ENCODE peak calls at places on chromosomes 16 and 17, in eight cellular contexts. One of them, this sample, is unnamed.
A peak's percentile ranks its signal among the peaks of the same experiment; 100 is the strongest.

GRCh38 chr17:31371511-31372097 is 19.9 kb upstream of the RAB11FIP4 start:
- DNase-seq in stimulated activated naive B cell treated with anti-CD40 and anti-IgM and Interleukin-4, amounts not matched to agents 10 μg/mL and 1 μg/mL and 100 μg/mL, for 72 hours: no peak
- DNase-seq in NCI-H345: no peak
- DNase-seq in HT1080: peak; percentile 56
- DNase-seq in NCI-H748 treated with DMSO at 0.1 percent for 48 hours: no peak
- DNase-seq in amygdala: no peak
- DNase-seq in naive thymus-derived CD4-positive, alpha-beta T cell: no peak
- DNase-seq in body of pancreas: no peak
- DNase-seq in this sample: no peak

GRCh38 chr17:40448213-40448638 is 5.0 kb downstream of the IGFBP4 start:
- DNase-seq in stimulated activated naive B cell treated with anti-CD40 and anti-IgM and Interleukin-4, amounts not matched to agents 10 μg/mL and 1 μg/mL and 100 μg/mL, for 72 hours: no peak
- DNase-seq in NCI-H345: no peak
- DNase-seq in HT1080: peak; percentile 26
- DNase-seq in NCI-H748 treated with DMSO at 0.1 percent for 48 hours: no peak
- DNase-seq in amygdala: no peak
- DNase-seq in naive thymus-derived CD4-positive, alpha-beta T cell: no peak
- DNase-seq in body of pancreas: peak; percentile 51
- DNase-seq in this sample: no peak

GRCh38 chr17:42107597-42108576 is 4.6 kb downstream of the DHX58 start:
- DNase-seq in stimulated activated naive B cell treated with anti-CD40 and anti-IgM and Interleukin-4, amounts not matched to agents 10 μg/mL and 1 μg/mL and 100 μg/mL, for 72 hours: peak; percentile 79
- DNase-seq in NCI-H345: peak; percentile 76
- DNase-seq in HT1080: no peak
- DNase-seq in NCI-H748 treated with DMSO at 0.1 percent for 48 hours: peak; percentile 71
- DNase-seq in amygdala: peak; percentile 61
- DNase-seq in naive thymus-derived CD4-positive, alpha-beta T cell: peak; percentile 86
- DNase-seq in body of pancreas: peak; percentile 78
- DNase-seq in this sample: peak; percentile 89

GRCh38 chr17:19738757-19739156 is 9.3 kb downstream of the ALDH3A1 start:
- DNase-seq in stimulated activated naive B cell treated with anti-CD40 and anti-IgM and Interleukin-4, amounts not matched to agents 10 μg/mL and 1 μg/mL and 100 μg/mL, for 72 hours: no peak
- DNase-seq in NCI-H345: no peak
- DNase-seq in HT1080: no peak
- DNase-seq in NCI-H748 treated with DMSO at 0.1 percent for 48 hours: no peak
- DNase-seq in amygdala: no peak
- DNase-seq in naive thymus-derived CD4-positive, alpha-beta T cell: no peak
- DNase-seq in body of pancreas: no peak
- DNase-seq in this sample: no peak

GRCh38 chr17:42315402-42316156 is 27.3 kb downstream of the STAT5A start:
- DNase-seq in stimulated activated naive B cell treated with anti-CD40 and anti-IgM and Interleukin-4, amounts not matched to agents 10 μg/mL and 1 μg/mL and 100 μg/mL, for 72 hours: no peak
- DNase-seq in NCI-H345: no peak
- DNase-seq in HT1080: no peak
- DNase-seq in NCI-H748 treated with DMSO at 0.1 percent for 48 hours: no peak
- DNase-seq in amygdala: no peak
- DNase-seq in naive thymus-derived CD4-positive, alpha-beta T cell: peak; percentile 75
- DNase-seq in body of pancreas: no peak
- DNase-seq in this sample: no peak

GRCh38 chr17:61399131-61400057 is at the start of gene TBX2:
- DNase-seq in stimulated activated naive B cell treated with anti-CD40 and anti-IgM and Interleukin-4, amounts not matched to agents 10 μg/mL and 1 μg/mL and 100 μg/mL, for 72 hours: no peak
- DNase-seq in NCI-H345: no peak
- DNase-seq in HT1080: peak; percentile 85
- DNase-seq in NCI-H748 treated with DMSO at 0.1 percent for 48 hours: no peak
- DNase-seq in amygdala: no peak
- DNase-seq in naive thymus-derived CD4-positive, alpha-beta T cell: no peak
- DNase-seq in body of pancreas: peak; percentile 50
- DNase-seq in this sample: no peak

GRCh38 chr17:30858556-30859250 is 26.9 kb downstream of the ATAD5 start:
- DNase-seq in stimulated activated naive B cell treated with anti-CD40 and anti-IgM and Interleukin-4, amounts not matched to agents 10 μg/mL and 1 μg/mL and 100 μg/mL, for 72 hours: no peak
- DNase-seq in NCI-H345: no peak
- DNase-seq in HT1080: no peak
- DNase-seq in NCI-H748 treated with DMSO at 0.1 percent for 48 hours: no peak
- DNase-seq in amygdala: no peak
- DNase-seq in naive thymus-derived CD4-positive, alpha-beta T cell: no peak
- DNase-seq in body of pancreas: no peak
- DNase-seq in this sample: no peak

GRCh38 chr16:15835136-15835878 is 21.5 kb downstream of the MYH11 start:
- DNase-seq in stimulated activated naive B cell treated with anti-CD40 and anti-IgM and Interleukin-4, amounts not matched to agents 10 μg/mL and 1 μg/mL and 100 μg/mL, for 72 hours: no peak
- DNase-seq in NCI-H345: no peak
- DNase-seq in HT1080: no peak
- DNase-seq in NCI-H748 treated with DMSO at 0.1 percent for 48 hours: no peak
- DNase-seq in amygdala: no peak
- DNase-seq in naive thymus-derived CD4-positive, alpha-beta T cell: no peak
- DNase-seq in body of pancreas: no peak
- DNase-seq in this sample: no peak

GRCh38 chr17:80737106-80738019 is 192.7 kb downstream of the RPTOR start:
- DNase-seq in stimulated activated naive B cell treated with anti-CD40 and anti-IgM and Interleukin-4, amounts not matched to agents 10 μg/mL and 1 μg/mL and 100 μg/mL, for 72 hours: peak; percentile 65
- DNase-seq in NCI-H345: no peak
- DNase-seq in HT1080: no peak
- DNase-seq in NCI-H748 treated with DMSO at 0.1 percent for 48 hours: no peak
- DNase-seq in amygdala: no peak
- DNase-seq in naive thymus-derived CD4-positive, alpha-beta T cell: no peak
- DNase-seq in body of pancreas: no peak
- DNase-seq in this sample: no peak

GRCh38 chr17:28888832-28889231 is 8.7 kb downstream of the FLOT2 start:
- DNase-seq in stimulated activated naive B cell treated with anti-CD40 and anti-IgM and Interleukin-4, amounts not matched to agents 10 μg/mL and 1 μg/mL and 100 μg/mL, for 72 hours: peak; percentile 28
- DNase-seq in NCI-H345: no peak
- DNase-seq in HT1080: no peak
- DNase-seq in NCI-H748 treated with DMSO at 0.1 percent for 48 hours: no peak
- DNase-seq in amygdala: no peak
- DNase-seq in naive thymus-derived CD4-positive, alpha-beta T cell: no peak
- DNase-seq in body of pancreas: no peak
- DNase-seq in this sample: no peak

GRCh38 chr16:28491080-28491969 is 549 bp downstream of the CLN3 start:
- DNase-seq in stimulated activated naive B cell treated with anti-CD40 and anti-IgM and Interleukin-4, amounts not matched to agents 10 μg/mL and 1 μg/mL and 100 μg/mL, for 72 hours: no peak
- DNase-seq in NCI-H345: no peak
- DNase-seq in HT1080: no peak
- DNase-seq in NCI-H748 treated with DMSO at 0.1 percent for 48 hours: no peak
- DNase-seq in amygdala: no peak
- DNase-seq in naive thymus-derived CD4-positive, alpha-beta T cell: no peak
- DNase-seq in body of pancreas: peak; percentile 42
- DNase-seq in this sample: no peak

GRCh38 chr16:77298638-77299360 is 99.6 kb downstream of the SYCE1L start:
- DNase-seq in stimulated activated naive B cell treated with anti-CD40 and anti-IgM and Interleukin-4, amounts not matched to agents 10 μg/mL and 1 μg/mL and 100 μg/mL, for 72 hours: no peak
- DNase-seq in NCI-H345: no peak
- DNase-seq in HT1080: peak; percentile 98
- DNase-seq in NCI-H748 treated with DMSO at 0.1 percent for 48 hours: no peak
- DNase-seq in amygdala: no peak
- DNase-seq in naive thymus-derived CD4-positive, alpha-beta T cell: no peak
- DNase-seq in body of pancreas: no peak
- DNase-seq in this sample: no peak

GRCh38 chr16:59047114-59047513 is 313.0 kb upstream of the GOT2 start:
- DNase-seq in stimulated activated naive B cell treated with anti-CD40 and anti-IgM and Interleukin-4, amounts not matched to agents 10 μg/mL and 1 μg/mL and 100 μg/mL, for 72 hours: no peak
- DNase-seq in NCI-H345: no peak
- DNase-seq in HT1080: peak; percentile 7
- DNase-seq in NCI-H748 treated with DMSO at 0.1 percent for 48 hours: no peak
- DNase-seq in amygdala: no peak
- DNase-seq in naive thymus-derived CD4-positive, alpha-beta T cell: no peak
- DNase-seq in body of pancreas: no peak
- DNase-seq in this sample: no peak

GRCh38 chr17:61496957-61497653 is 44.9 kb downstream of the TBX4 start:
- DNase-seq in stimulated activated naive B cell treated with anti-CD40 and anti-IgM and Interleukin-4, amounts not matched to agents 10 μg/mL and 1 μg/mL and 100 μg/mL, for 72 hours: no peak
- DNase-seq in NCI-H345: no peak
- DNase-seq in HT1080: no peak
- DNase-seq in NCI-H748 treated with DMSO at 0.1 percent for 48 hours: no peak
- DNase-seq in amygdala: no peak
- DNase-seq in naive thymus-derived CD4-positive, alpha-beta T cell: no peak
- DNase-seq in body of pancreas: no peak
- DNase-seq in this sample: no peak

GRCh38 chr17:40087903-40088718 is 12.3 kb downstream of the NR1D1 start:
- DNase-seq in stimulated activated naive B cell treated with anti-CD40 and anti-IgM and Interleukin-4, amounts not matched to agents 10 μg/mL and 1 μg/mL and 100 μg/mL, for 72 hours: no peak
- DNase-seq in NCI-H345: no peak
- DNase-seq in HT1080: no peak
- DNase-seq in NCI-H748 treated with DMSO at 0.1 percent for 48 hours: no peak
- DNase-seq in amygdala: no peak
- DNase-seq in naive thymus-derived CD4-positive, alpha-beta T cell: no peak
- DNase-seq in body of pancreas: no peak
- DNase-seq in this sample: no peak

GRCh38 chr17:83203073-83203471 is 123.7 kb downstream of the METRNL start:
- DNase-seq in stimulated activated naive B cell treated with anti-CD40 and anti-IgM and Interleukin-4, amounts not matched to agents 10 μg/mL and 1 μg/mL and 100 μg/mL, for 72 hours: no peak
- DNase-seq in NCI-H345: no peak
- DNase-seq in HT1080: peak; percentile 80
- DNase-seq in NCI-H748 treated with DMSO at 0.1 percent for 48 hours: no peak
- DNase-seq in amygdala: no peak
- DNase-seq in naive thymus-derived CD4-positive, alpha-beta T cell: no peak
- DNase-seq in body of pancreas: peak; percentile 30
- DNase-seq in this sample: no peak

GRCh38 chr17:76388966-76389888 is 4.8 kb downstream of the SPHK1 start:
- DNase-seq in stimulated activated naive B cell treated with anti-CD40 and anti-IgM and Interleukin-4, amounts not matched to agents 10 μg/mL and 1 μg/mL and 100 μg/mL, for 72 hours: no peak
- DNase-seq in NCI-H345: no peak
- DNase-seq in HT1080: peak; percentile 34
- DNase-seq in NCI-H748 treated with DMSO at 0.1 percent for 48 hours: no peak
- DNase-seq in amygdala: no peak
- DNase-seq in naive thymus-derived CD4-positive, alpha-beta T cell: no peak
- DNase-seq in body of pancreas: peak; percentile 58
- DNase-seq in this sample: no peak

GRCh38 chr17:39730095-39730921 is at the start of gene MIEN1:
- DNase-seq in stimulated activated naive B cell treated with anti-CD40 and anti-IgM and Interleukin-4, amounts not matched to agents 10 μg/mL and 1 μg/mL and 100 μg/mL, for 72 hours: peak; percentile 91
- DNase-seq in NCI-H345: peak; percentile 88
- DNase-seq in HT1080: peak; percentile 73
- DNase-seq in NCI-H748 treated with DMSO at 0.1 percent for 48 hours: peak; percentile 83
- DNase-seq in amygdala: peak; percentile 89
- DNase-seq in naive thymus-derived CD4-positive, alpha-beta T cell: peak; percentile 92
- DNase-seq in body of pancreas: peak; percentile 93
- DNase-seq in this sample: peak; percentile 90

GRCh38 chr17:76014100-76014924 is 12.8 kb downstream of the EVPL start:
- DNase-seq in stimulated activated naive B cell treated with anti-CD40 and anti-IgM and Interleukin-4, amounts not matched to agents 10 μg/mL and 1 μg/mL and 100 μg/mL, for 72 hours: peak; percentile 54
- DNase-seq in NCI-H345: peak; percentile 89
- DNase-seq in HT1080: peak; percentile 61
- DNase-seq in NCI-H748 treated with DMSO at 0.1 percent for 48 hours: peak; percentile 37
- DNase-seq in amygdala: peak; percentile 49
- DNase-seq in naive thymus-derived CD4-positive, alpha-beta T cell: peak; percentile 77
- DNase-seq in body of pancreas: peak; percentile 87
- DNase-seq in this sample: peak; percentile 51

GRCh38 chr16:85066346-85066885 is 38.8 kb downstream of the KIAA0513 start:
- DNase-seq in stimulated activated naive B cell treated with anti-CD40 and anti-IgM and Interleukin-4, amounts not matched to agents 10 μg/mL and 1 μg/mL and 100 μg/mL, for 72 hours: no peak
- DNase-seq in NCI-H345: no peak
- DNase-seq in HT1080: no peak
- DNase-seq in NCI-H748 treated with DMSO at 0.1 percent for 48 hours: no peak
- DNase-seq in amygdala: no peak
- DNase-seq in naive thymus-derived CD4-positive, alpha-beta T cell: no peak
- DNase-seq in body of pancreas: no peak
- DNase-seq in this sample: no peak

GRCh38 chr17:47999612-48000011 is 28.7 kb downstream of the CDK5RAP3 start:
- DNase-seq in stimulated activated naive B cell treated with anti-CD40 and anti-IgM and Interleukin-4, amounts not matched to agents 10 μg/mL and 1 μg/mL and 100 μg/mL, for 72 hours: no peak
- DNase-seq in NCI-H345: no peak
- DNase-seq in HT1080: peak; percentile 85
- DNase-seq in NCI-H748 treated with DMSO at 0.1 percent for 48 hours: no peak
- DNase-seq in amygdala: no peak
- DNase-seq in naive thymus-derived CD4-positive, alpha-beta T cell: peak; percentile 22
- DNase-seq in body of pancreas: no peak
- DNase-seq in this sample: no peak

GRCh38 chr16:51048544-51048943 is 102.5 kb downstream of the SALL1 start:
- DNase-seq in stimulated activated naive B cell treated with anti-CD40 and anti-IgM and Interleukin-4, amounts not matched to agents 10 μg/mL and 1 μg/mL and 100 μg/mL, for 72 hours: no peak
- DNase-seq in NCI-H345: no peak
- DNase-seq in HT1080: peak; percentile 49
- DNase-seq in NCI-H748 treated with DMSO at 0.1 percent for 48 hours: no peak
- DNase-seq in amygdala: no peak
- DNase-seq in naive thymus-derived CD4-positive, alpha-beta T cell: no peak
- DNase-seq in body of pancreas: no peak
- DNase-seq in this sample: no peak

GRCh38 chr17:13311301-13311700 is 290.4 kb downstream of the HS3ST3A1 start:
- DNase-seq in stimulated activated naive B cell treated with anti-CD40 and anti-IgM and Interleukin-4, amounts not matched to agents 10 μg/mL and 1 μg/mL and 100 μg/mL, for 72 hours: no peak
- DNase-seq in NCI-H345: no peak
- DNase-seq in HT1080: peak; percentile 16
- DNase-seq in NCI-H748 treated with DMSO at 0.1 percent for 48 hours: no peak
- DNase-seq in amygdala: no peak
- DNase-seq in naive thymus-derived CD4-positive, alpha-beta T cell: no peak
- DNase-seq in body of pancreas: no peak
- DNase-seq in this sample: no peak

GRCh38 chr17:82126479-82127314 is 28.7 kb upstream of the FASN start:
- DNase-seq in stimulated activated naive B cell treated with anti-CD40 and anti-IgM and Interleukin-4, amounts not matched to agents 10 μg/mL and 1 μg/mL and 100 μg/mL, for 72 hours: no peak
- DNase-seq in NCI-H345: no peak
- DNase-seq in HT1080: no peak
- DNase-seq in NCI-H748 treated with DMSO at 0.1 percent for 48 hours: no peak
- DNase-seq in amygdala: no peak
- DNase-seq in naive thymus-derived CD4-positive, alpha-beta T cell: peak; percentile 99
- DNase-seq in body of pancreas: no peak
- DNase-seq in this sample: peak; percentile 83

GRCh38 chr16:6096931-6097665 is 999.5 kb upstream of the EEF2KMT start:
- DNase-seq in stimulated activated naive B cell treated with anti-CD40 and anti-IgM and Interleukin-4, amounts not matched to agents 10 μg/mL and 1 μg/mL and 100 μg/mL, for 72 hours: no peak
- DNase-seq in NCI-H345: no peak
- DNase-seq in HT1080: peak; percentile 21
- DNase-seq in NCI-H748 treated with DMSO at 0.1 percent for 48 hours: no peak
- DNase-seq in amygdala: no peak
- DNase-seq in naive thymus-derived CD4-positive, alpha-beta T cell: no peak
- DNase-seq in body of pancreas: no peak
- DNase-seq in this sample: no peak

GRCh38 chr17:77618731-77619130 is 339.8 kb upstream of the TNRC6C start:
- DNase-seq in stimulated activated naive B cell treated with anti-CD40 and anti-IgM and Interleukin-4, amounts not matched to agents 10 μg/mL and 1 μg/mL and 100 μg/mL, for 72 hours: no peak
- DNase-seq in NCI-H345: no peak
- DNase-seq in HT1080: no peak
- DNase-seq in NCI-H748 treated with DMSO at 0.1 percent for 48 hours: no peak
- DNase-seq in amygdala: no peak
- DNase-seq in naive thymus-derived CD4-positive, alpha-beta T cell: no peak
- DNase-seq in body of pancreas: no peak
- DNase-seq in this sample: no peak

GRCh38 chr17:56142325-56142724 is 10.9 kb upstream of the ANKFN1 start:
- DNase-seq in stimulated activated naive B cell treated with anti-CD40 and anti-IgM and Interleukin-4, amounts not matched to agents 10 μg/mL and 1 μg/mL and 100 μg/mL, for 72 hours: no peak
- DNase-seq in NCI-H345: no peak
- DNase-seq in HT1080: peak; percentile 77
- DNase-seq in NCI-H748 treated with DMSO at 0.1 percent for 48 hours: no peak
- DNase-seq in amygdala: no peak
- DNase-seq in naive thymus-derived CD4-positive, alpha-beta T cell: no peak
- DNase-seq in body of pancreas: peak; percentile 15
- DNase-seq in this sample: no peak

GRCh38 chr17:60383379-60383778 is 8.6 kb downstream of the USP32 start:
- DNase-seq in stimulated activated naive B cell treated with anti-CD40 and anti-IgM and Interleukin-4, amounts not matched to agents 10 μg/mL and 1 μg/mL and 100 μg/mL, for 72 hours: no peak
- DNase-seq in NCI-H345: peak; percentile 65
- DNase-seq in HT1080: no peak
- DNase-seq in NCI-H748 treated with DMSO at 0.1 percent for 48 hours: peak; percentile 88
- DNase-seq in amygdala: no peak
- DNase-seq in naive thymus-derived CD4-positive, alpha-beta T cell: no peak
- DNase-seq in body of pancreas: no peak
- DNase-seq in this sample: no peak

GRCh38 chr17:55294042-55294751 is 29.4 kb downstream of the HLF start:
- DNase-seq in stimulated activated naive B cell treated with anti-CD40 and anti-IgM and Interleukin-4, amounts not matched to agents 10 μg/mL and 1 μg/mL and 100 μg/mL, for 72 hours: no peak
- DNase-seq in NCI-H345: no peak
- DNase-seq in HT1080: no peak
- DNase-seq in NCI-H748 treated with DMSO at 0.1 percent for 48 hours: no peak
- DNase-seq in amygdala: no peak
- DNase-seq in naive thymus-derived CD4-positive, alpha-beta T cell: no peak
- DNase-seq in body of pancreas: no peak
- DNase-seq in this sample: no peak